ENCODE peak calls at places on chromosomes 12 and 14, in seven cellular contexts. Z is GM23248; V is fibroblast of lung; R is CD4-positive, alpha-beta memory T cell; O is right cardiac atrium; S is psoas muscle; T is Caco-2. L is an unnamed sample. For H3K4me1, the result is how much of the 10 kb centered on the place peaks cover.

GRCh38 chr12:89373772-89374572 is 21.7 kb upstream of the DUSP6 start:
- DNase-seq in S (no peak), O (no peak), T (no peak), V (peak), R (no peak), Z (peak), L (no peak)

GRCh38 chr12:124852329-124852831 is 11.3 kb downstream of the SCARB1 start:
- DNase-seq in T (peak), Z (peak), S (peak), R (no peak), V (no peak), O (peak), L (peak)

GRCh38 chr12:95207407-95207806 is 9.9 kb downstream of the FGD6 start:
- DNase-seq in R (no peak), Z (no peak), O (no peak), V (no peak), S (no peak), T (no peak), L (no peak)

GRCh38 chr12:98439471-98440164 is 75.8 kb upstream of the TMPO start:
- DNase-seq in T (no peak), V (peak), S (no peak), R (no peak), O (no peak), Z (peak), L (no peak)

GRCh38 chr12:58529897-58530296 is 390.4 kb downstream of the LRIG3 start:
- DNase-seq in T (no peak), S (no peak), R (no peak), O (no peak), Z (peak), V (peak), L (no peak)

GRCh38 chr14:74491952-74492351 is 1.2 kb downstream of the NPC2 start:
- DNase-seq in S (no peak), V (peak), O (no peak), T (peak), Z (peak), R (no peak), L (no peak)

GRCh38 chr12:110501378-110501721 is 561 bp downstream of the VPS29 start:
- DNase-seq in Z (peak), V (peak), R (no peak), T (no peak), O (no peak), S (peak), L (peak)

GRCh38 chr12:452667-453210 is 7.0 kb upstream of the B4GALNT3 start:
- DNase-seq in O (peak), R (no peak), Z (peak), S (peak), V (no peak), T (no peak), L (peak)

GRCh38 chr14:104547310-104547997 is 32.1 kb upstream of the C14orf180 start:
- DNase-seq in O (peak), S (peak), Z (no peak), T (peak), V (no peak), R (no peak), L (no peak)

GRCh38 chr14:84575681-84576080 is 954.3 kb upstream of the FLRT2 start:
- DNase-seq in R (no peak), V (no peak), Z (no peak), T (no peak), O (no peak), S (no peak), L (no peak)

GRCh38 chr12:121214855-121215745 is 5.2 kb downstream of the P2RX4 start:
- DNase-seq in S (no peak), O (no peak), V (peak), T (peak), Z (peak), R (no peak), L (peak)

GRCh38 chr12:118374126-118374725 is 1.5 kb upstream of the TAOK3 start:
- DNase-seq in O (no peak), T (no peak), S (no peak), R (no peak), Z (peak), V (no peak), L (no peak)

GRCh38 chr12:120252071-120252906 is 13.2 kb downstream of the PXN start:
- DNase-seq in S (no peak), R (peak), V (no peak), T (no peak), Z (no peak), O (peak), L (no peak)

GRCh38 chr12:10361622-10362021 is 28.2 kb downstream of the KLRK1 start:
- DNase-seq in V (peak), T (no peak), O (no peak), S (no peak), Z (peak), R (no peak), L (no peak)

GRCh38 chr14:35883677-35884293 is 57.6 kb downstream of the BRMS1L start:
- DNase-seq in Z (peak), S (no peak), O (peak), T (no peak), R (peak), V (peak), L (peak)

GRCh38 chr12:98743362-98743953 is 98.4 kb downstream of the APAF1 start:
- DNase-seq in T (no peak), S (no peak), V (no peak), O (no peak), Z (peak), R (peak), L (peak)

GRCh38 chr12:24948452-24948815 is 467 bp downstream of the BCAT1 start:
- DNase-seq in Z (peak), O (no peak), R (no peak), T (no peak), V (peak), S (no peak), L (no peak)

GRCh38 chr12:10395390-10395998 is 5.7 kb upstream of the KLRK1 start:
- DNase-seq in Z (peak), T (peak), V (peak), O (no peak), R (no peak), S (no peak), L (peak)

GRCh38 chr12:54197037-54197909 is 8.5 kb upstream of the SMUG1 start:
- DNase-seq in Z (peak), O (no peak), V (peak), S (peak), R (no peak), T (no peak), L (no peak)

GRCh38 chr12:125610971-125611370 is 545.7 kb downstream of the AACS start:
- DNase-seq in R (no peak), T (no peak), Z (no peak), S (no peak), O (no peak), V (no peak), L (no peak)

GRCh38 chr14:29339491-29339890 is 572.9 kb downstream of the FOXG1 start:
- DNase-seq in Z (peak), S (no peak), T (no peak), R (no peak), O (no peak), V (peak), L (no peak)

GRCh38 chr12:122125452-122126341 is 47.1 kb downstream of the MLXIP start:
- DNase-seq in T (no peak), Z (no peak), O (peak), V (no peak), S (peak), R (no peak), L (no peak)

DNA sequence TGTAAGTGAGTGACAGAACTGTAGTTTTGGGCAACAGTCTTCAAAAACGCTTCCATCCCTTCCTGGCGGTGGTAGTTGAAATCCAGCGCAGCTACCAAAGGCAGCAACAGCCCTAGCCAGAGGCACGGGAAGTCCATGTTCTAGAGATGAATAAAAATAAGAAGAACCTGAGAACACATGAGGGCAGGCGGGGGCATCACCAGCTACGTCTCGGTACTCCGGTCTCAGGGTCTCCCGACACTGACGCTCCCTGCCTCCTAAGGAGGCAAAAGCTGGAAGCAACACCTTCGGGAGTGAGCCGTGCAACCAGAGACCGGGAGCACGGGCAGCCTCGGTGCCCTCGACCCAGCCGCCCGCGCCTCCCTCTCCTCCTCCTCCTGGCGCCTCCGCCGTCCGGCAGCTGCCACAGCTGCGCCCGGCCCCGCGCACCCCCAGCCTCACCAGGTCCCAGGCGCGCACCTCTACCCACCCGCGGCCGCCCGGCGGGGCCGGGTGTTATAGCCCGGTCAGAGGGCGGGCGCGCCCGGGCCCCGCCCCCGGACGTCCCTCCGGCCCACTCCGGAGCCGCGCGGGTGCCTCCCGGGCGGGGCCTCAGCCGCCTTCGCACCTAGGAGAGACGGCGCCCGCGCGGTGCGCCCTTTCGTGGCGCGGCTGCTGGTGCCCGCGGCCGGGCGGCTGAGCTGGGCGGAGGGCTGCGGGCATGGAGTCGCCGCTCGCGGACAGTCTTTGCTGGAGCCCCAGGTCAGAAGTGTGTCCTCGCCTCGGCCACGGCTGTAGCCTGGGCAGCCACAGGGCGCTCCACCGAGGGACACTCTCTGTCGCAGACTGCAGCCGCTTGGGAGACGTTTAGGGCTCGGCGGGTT is at the start of gene CPM:
- DNase-seq in R (peak), O (peak), Z (peak), V (peak), S (peak), T (peak), L (peak)
- H3K4me3 ChIP-seq in R (peak), O (peak), Z (peak), V (peak), S (peak), T (peak), L (peak)

GRCh38 chr14:64509036-64509435 is 4.5 kb downstream of the ZBTB1 start:
- DNase-seq in R (no peak), O (no peak), V (no peak), Z (no peak), S (no peak), T (peak), L (no peak)

GRCh38 chr14:64508215-64508776 is 3.7 kb downstream of the ZBTB1 start:
- DNase-seq in T (no peak), V (no peak), S (no peak), Z (peak), R (no peak), O (no peak), L (no peak)

GRCh38 chr14:64513271-64513670 is 8.7 kb downstream of the ZBTB1 start:
- DNase-seq in T (no peak), S (no peak), Z (no peak), V (no peak), O (no peak), R (no peak), L (no peak)

GRCh38 chr14:64510127-64510808 is 5.7 kb downstream of the ZBTB1 start:
- DNase-seq in Z (peak), O (no peak), V (no peak), T (no peak), R (no peak), S (no peak), L (no peak)

GRCh38 chr14:64510825-64511679 is 6.5 kb downstream of the ZBTB1 start:
- DNase-seq in O (peak), R (peak), S (no peak), Z (peak), V (peak), T (peak), L (peak)
- H3K4me1 ChIP-seq in O (under half), R (half or more), S (half or more), Z (half or more), V (under half), T (under half), L (under half)

GRCh38 chr12:57456145-57456700 is 1.1 kb downstream of the INHBE start:
- DNase-seq in S (no peak), R (no peak), Z (peak), V (peak), O (no peak), T (peak), L (no peak)
- H3K4me3 ChIP-seq in S (peak), R (no peak), Z (no peak), V (peak), O (no peak), T (no peak), L (no peak)

GRCh38 chr14:99201351-99202073 is 70.5 kb downstream of the BCL11B start:
- DNase-seq in V (no peak), T (no peak), R (no peak), O (no peak), S (no peak), Z (no peak), L (no peak)
- H3K4me1 ChIP-seq in V (under half), T (under half), R (half or more), O (under half), S (under half), Z (under half), L (under half)